ENCODE peak calls at places on chromosome 17, in four cellular contexts. B is aorta, A is tibial artery, F is endothelial cell of umbilical vein. I is an unnamed sample.

GRCh38 chr17:38921756-38922411 is 3.5 kb upstream of the LASP1NB start:
- DNase-seq in F (no peak), A (no peak), B (peak), I (peak)

GRCh38 chr17:57677858-57678257 is 67.2 kb downstream of the CCDC182 start:
- DNase-seq in B (peak), A (no peak), F (no peak), I (no peak)

GRCh38 chr17:42132941-42133340 is 10.3 kb downstream of the HSPB9 start:
- DNase-seq in B (no peak), F (peak), A (peak), I (peak)

GRCh38 chr17:7589204-7589868 is 558 bp downstream of the SOX15 start:
- DNase-seq in F (peak), A (peak), B (peak), I (no peak)

GRCh38 chr17:21467196-21467595 is 91.0 kb downstream of the KCNJ12 start:
- DNase-seq in B (no peak), A (no peak), F (no peak), I (no peak)

GRCh38 chr17:78137392-78138203 is 7.0 kb downstream of the TMC8 start:
- DNase-seq in A (no peak), F (no peak), B (no peak), I (peak)

GRCh38 chr17:49516190-49516589 is 21.1 kb downstream of the NGFR start:
- DNase-seq in A (no peak), B (peak), F (no peak), I (no peak)

GRCh38 chr17:74282587-74283370 is 8.7 kb downstream of the DNAI2 start:
- DNase-seq in B (no peak), A (no peak), F (no peak), I (peak)

GRCh38 chr17:50064253-50064991 is 8.5 kb downstream of the ITGA3 start:
- DNase-seq in B (peak), A (peak), F (peak), I (no peak)

GRCh38 chr17:1830288-1830687 is 483 bp downstream of the RPA1 start:
- DNase-seq in A (no peak), B (no peak), F (peak), I (peak)

GRCh38 chr17:64500923-64501765 is 4.3 kb upstream of the POLG2 start:
- DNase-seq in F (no peak), B (no peak), A (no peak), I (no peak)

GRCh38 chr17:70355185-70355584 is 185.9 kb downstream of the KCNJ2 start:
- DNase-seq in F (no peak), A (no peak), B (no peak), I (no peak)

I was measured in KBM-7.